ENCODE peak calls at places on chromosome 21, in ten cellular contexts. B, V, H, X, N, R, F, K, I and J are unnamed samples.

GRCh38 chr21:14528815-14529214 is 17.3 kb downstream of the SAMSN1 start:
- DNase-seq in R (no peak), N (no peak), X (no peak), K (no peak), F (no peak), H (no peak), V (no peak), B (no peak), I (no peak), J (no peak)

GRCh38 chr21:26952274-26953066 is 14.4 kb downstream of the ADAMTS5 start:
- DNase-seq in I (no peak), K (no peak), R (no peak), N (no peak), F (no peak), V (peak), H (no peak), B (no peak), X (no peak), J (no peak)

GRCh38 chr21:32569261-32570230 is 15.8 kb downstream of the TCP10L start:
- DNase-seq in B (peak), K (peak), H (peak), I (peak), V (peak), R (peak), N (peak), F (peak), X (peak), J (no peak)

GRCh38 chr21:43340491-43341348 is 86.2 kb downstream of the SIK1 start:
- DNase-seq in K (no peak), I (peak), B (peak), R (no peak), H (no peak), X (no peak), N (peak), V (no peak), F (no peak), J (no peak)

GRCh38 chr21:34073749-34074282 is 438 bp downstream of the MRPS6 start:
- DNase-seq in B (peak), F (peak), X (no peak), H (no peak), I (no peak), R (no peak), N (peak), V (peak), K (peak), J (no peak)

GRCh38 chr21:18617291-18617690 is 213.7 kb upstream of the TMPRSS15 start:
- DNase-seq in K (no peak), I (no peak), B (no peak), V (no peak), X (no peak), N (no peak), H (no peak), R (no peak), F (no peak), J (no peak)

GRCh38 chr21:44092201-44092600 is 15.0 kb upstream of the PWP2 start:
- DNase-seq in X (no peak), F (no peak), N (peak), I (no peak), R (no peak), V (no peak), B (peak), H (peak), K (no peak), J (peak)

GRCh38 chr21:31253684-31254083 is 90.4 kb downstream of the TIAM1 start:
- DNase-seq in N (no peak), I (no peak), V (no peak), B (no peak), F (no peak), K (no peak), X (no peak), R (no peak), H (no peak), J (no peak)

GRCh38 chr21:31349208-31349607 is 5.1 kb upstream of the TIAM1 start:
- DNase-seq in K (no peak), V (no peak), H (no peak), N (no peak), I (no peak), F (no peak), X (no peak), R (no peak), B (no peak), J (no peak)

GRCh38 chr21:33403786-33404571 is 766 bp downstream of the IFNGR2 start:
- DNase-seq in N (peak), K (peak), H (peak), B (peak), I (peak), X (peak), V (peak), R (peak), F (peak), J (peak)

GRCh38 chr21:32702702-32703101 is 25.1 kb downstream of the SYNJ1 start:
- DNase-seq in K (no peak), H (no peak), I (peak), V (no peak), F (no peak), R (no peak), B (no peak), N (no peak), X (no peak), J (no peak)

GRCh38 chr21:14263879-14264278 is 47.9 kb downstream of the RBM11 start:
- DNase-seq in H (no peak), X (no peak), R (no peak), B (no peak), N (no peak), K (no peak), F (no peak), I (no peak), V (no peak), J (no peak)

GRCh38 chr21:34968414-34969333 is 80.4 kb downstream of the RUNX1 start:
- DNase-seq in F (no peak), N (no peak), V (no peak), I (no peak), K (no peak), B (no peak), X (no peak), R (no peak), H (no peak), J (no peak)

GRCh38 chr21:39373634-39374033 is 24.7 kb upstream of the HMGN1 start:
- DNase-seq in H (no peak), V (no peak), K (peak), F (no peak), B (peak), I (peak), X (peak), R (no peak), N (no peak), J (no peak)
- TF ChIP-seq CTCF in H (no peak), V (peak), K (peak), F (no peak), B (peak), I (peak), X (peak), R (peak), N (no peak), J (peak)

DNA sequence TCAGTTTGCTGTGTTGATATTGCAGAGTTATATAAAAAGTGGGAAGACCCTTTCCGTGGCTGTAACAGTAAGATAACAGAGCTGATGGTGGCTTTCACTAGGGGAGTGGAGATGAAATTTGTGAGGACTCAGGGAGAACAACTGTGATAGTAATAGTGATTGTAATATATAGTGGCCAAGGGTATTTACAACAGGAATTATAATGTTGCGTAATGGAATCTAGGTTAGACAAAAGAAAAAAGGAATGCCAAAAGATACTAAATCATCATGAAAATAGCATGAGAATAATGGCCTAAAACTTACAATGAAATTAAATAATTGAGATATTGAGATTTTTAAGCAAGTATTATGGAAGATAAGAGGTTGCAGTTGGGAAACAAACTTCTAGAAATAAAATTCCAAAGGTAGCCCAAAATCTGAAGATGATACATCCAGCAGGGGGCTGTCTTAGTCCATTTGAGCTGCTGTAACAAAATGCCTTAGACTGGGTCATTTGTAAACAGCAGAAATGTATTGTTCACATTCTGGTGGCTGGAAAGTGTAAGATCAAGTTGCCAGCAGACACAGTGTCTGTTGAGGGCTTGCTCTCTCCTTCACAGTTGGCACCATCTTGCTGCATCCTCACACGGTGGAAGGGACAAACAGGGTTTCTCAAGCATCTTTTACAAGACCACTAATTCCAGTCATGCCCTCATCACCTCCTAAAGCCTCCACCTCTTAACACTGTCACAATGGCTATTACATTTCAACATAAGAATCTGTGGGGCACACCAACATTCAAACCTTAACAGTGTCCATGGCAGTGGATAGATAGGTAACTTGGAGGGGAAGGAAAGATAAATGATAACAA is 711.2 kb downstream of the MRPL39 start:
- DNase-seq in F (no peak), R (no peak), N (peak), V (no peak), B (peak), K (peak), H (no peak), I (peak), X (no peak), J (no peak)
- TF ChIP-seq CTCF in F (no peak), R (no peak), N (peak), V (peak), B (peak), K (peak), H (no peak), I (peak), X (peak), J (peak)

GRCh38 chr21:45695086-45695485 is 51.6 kb downstream of the PCBP3 start:
- DNase-seq in F (no peak), I (no peak), R (no peak), N (no peak), K (peak), H (no peak), X (peak), B (no peak), V (peak), J (no peak)
- TF ChIP-seq CTCF in F (no peak), I (no peak), R (no peak), N (no peak), K (peak), H (no peak), X (peak), B (no peak), V (peak), J (peak)

GRCh38 chr21:37593740-37594471 is 227.3 kb downstream of the DYRK1A start:
- DNase-seq in V (no peak), X (peak), H (no peak), B (no peak), F (no peak), N (no peak), R (no peak), K (no peak), I (no peak), J (peak)

GRCh38 chr21:37595944-37596343 is 229.4 kb downstream of the DYRK1A start:
- DNase-seq in I (no peak), V (no peak), N (no peak), B (no peak), R (no peak), K (no peak), F (no peak), H (no peak), X (no peak), J (no peak)

GRCh38 chr21:37592496-37592895 is 225.9 kb downstream of the DYRK1A start:
- DNase-seq in F (no peak), N (no peak), X (peak), V (no peak), B (no peak), K (no peak), I (no peak), R (no peak), H (no peak), J (peak)

GRCh38 chr21:37594472-37594951 is 227.9 kb downstream of the DYRK1A start:
- DNase-seq in H (no peak), F (no peak), B (no peak), N (no peak), X (no peak), R (no peak), V (no peak), K (no peak), I (no peak), J (peak)

GRCh38 chr21:37593015-37593414 is 226.4 kb downstream of the DYRK1A start:
- DNase-seq in V (no peak), K (no peak), X (peak), H (no peak), N (no peak), F (no peak), I (no peak), R (no peak), B (no peak), J (peak)
- TF ChIP-seq CTCF in V (no peak), K (no peak), X (no peak), H (no peak), N (no peak), F (no peak), I (no peak), R (no peak), B (no peak), J (no peak)

DNA sequence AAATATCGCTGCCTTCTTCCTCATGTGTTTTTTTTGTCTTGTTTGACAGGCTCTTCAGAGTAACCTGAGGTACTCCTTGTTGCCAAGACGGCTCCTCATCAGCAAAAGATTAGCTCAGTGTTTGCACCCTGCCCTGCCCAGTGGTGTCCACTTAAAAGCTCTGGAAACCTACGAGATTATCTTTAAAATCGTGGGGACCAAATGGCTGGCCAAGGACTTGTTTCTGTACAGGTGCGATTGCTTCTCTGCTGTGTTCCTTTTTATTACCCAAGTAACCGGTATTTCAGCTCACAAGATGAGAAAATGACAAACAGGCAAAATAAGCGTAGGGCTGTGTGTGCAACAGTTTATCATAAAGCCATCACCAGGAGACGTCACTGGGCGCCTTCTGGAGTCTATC is 42.4 kb downstream of the DOP1B start:
- DNase-seq in N (no peak), I (no peak), H (no peak), B (no peak), K (no peak), X (no peak), R (no peak), V (no peak), F (no peak), J (no peak)
- TF ChIP-seq CTCF in N (no peak), I (no peak), H (no peak), B (no peak), K (no peak), X (no peak), R (no peak), V (no peak), F (no peak), J (no peak)

GRCh38 chr21:42258885-42259407 is 40.0 kb downstream of the ABCG1 start:
- DNase-seq in F (no peak), I (no peak), R (no peak), K (peak), H (no peak), N (no peak), V (no peak), B (peak), X (no peak), J (no peak)
- TF ChIP-seq CTCF in F (no peak), I (no peak), R (no peak), K (no peak), H (no peak), N (no peak), V (no peak), B (no peak), X (no peak), J (no peak)

GRCh38 chr21:25607151-25607811 is at the start of gene MRPL39:
- DNase-seq in H (peak), B (peak), K (peak), I (peak), V (peak), X (peak), F (peak), N (peak), R (peak), J (peak)

GRCh38 chr21:25607812-25608737 is 794 bp upstream of the MRPL39 start:
- DNase-seq in V (peak), N (peak), X (peak), H (peak), F (peak), K (peak), I (peak), R (peak), B (peak), J (peak)
- TF ChIP-seq CTCF in V (peak), N (peak), X (peak), H (peak), F (peak), K (peak), I (peak), R (peak), B (peak), J (peak)